ENCODE peak calls at places on chromosomes 11 and 22, in four cellular contexts. W is MCF 10A, R is NCI-H1092 treated with DMSO at 0.1 percent for 48 hours, E is NCI-H2107. U is an unnamed sample.
A peak's percentile ranks its signal among the peaks of the same experiment; 100 is the strongest.

GRCh38 chr11:1511937-1512496 is 25.4 kb upstream of the MOB2 start:
- DNase-seq in W (no peak), R (no peak), E (no peak), U (no peak)

GRCh38 chr22:49518436-49518970 is 309.2 kb downstream of the BRD1 start:
- DNase-seq in W (no peak), R (no peak), E (no peak), U (no peak)

GRCh38 chr11:61688368-61689163 is 8.4 kb downstream of the DAGLA start:
- DNase-seq in W (peak; percentile 84), R (no peak), E (no peak), U (no peak)

GRCh38 chr11:74134661-74135515 is 35.9 kb downstream of the C2CD3 start:
- DNase-seq in W (peak; percentile 72), R (no peak), E (no peak), U (no peak)

GRCh38 chr22:40939202-40939601 is 12.0 kb upstream of the RBX1 start:
- DNase-seq in W (no peak), R (no peak), E (no peak), U (no peak)

GRCh38 chr11:20368441-20368840 is 4.9 kb downstream of the HTATIP2 start:
- DNase-seq in W (peak; percentile 70), R (no peak), E (no peak), U (no peak)

GRCh38 chr22:34696557-34696956 is 369.4 kb upstream of the ISX start:
- DNase-seq in W (no peak), R (no peak), E (no peak), U (no peak)

GRCh38 chr11:2302844-2303626 is 1.2 kb downstream of the TSPAN32 start:
- DNase-seq in W (no peak), R (no peak), E (no peak), U (peak; percentile 85)

GRCh38 chr11:20397281-20397680 is 9.8 kb downstream of the PRMT3 start:
- DNase-seq in W (peak; percentile 53), R (peak; percentile 73), E (peak; percentile 33), U (no peak)

GRCh38 chr11:27387362-27387761 is 24.3 kb upstream of the CCDC34 start:
- DNase-seq in W (no peak), R (no peak), E (no peak), U (no peak)

GRCh38 chr11:100821198-100821597 is 134.1 kb downstream of the ARHGAP42 start:
- DNase-seq in W (no peak), R (no peak), E (no peak), U (no peak)

GRCh38 chr11:23947883-23948282 is 549.0 kb upstream of the LUZP2 start:
- DNase-seq in W (no peak), R (no peak), E (no peak), U (no peak)